ENCODE peak calls at places on chromosomes 13 and 19, in six cellular contexts. One of them, this sample, is unnamed.

GRCh38 chr13:36549771-36550170 is 117.5 kb downstream of the CCNA1 start:
- DNase-seq in osteocyte: no peak
- DNase-seq in NCI-H526 treated with DMSO at 0.1 percent for 48 hours: peak
- DNase-seq in stimulated activated CD8-positive, alpha-beta memory T cell treated with anti-CD3 and anti-CD28 coated beads, Interleukin-2, amount 100 ng/mL, for 48 hours: no peak
- DNase-seq in psoas muscle: no peak
- DNase-seq in naive thymus-derived CD8-positive, alpha-beta T cell: no peak
- DNase-seq in this sample: no peak

GRCh38 chr13:108984251-108984920 is 355.0 kb downstream of the MYO16 start:
- DNase-seq in osteocyte: no peak
- DNase-seq in NCI-H526 treated with DMSO at 0.1 percent for 48 hours: no peak
- DNase-seq in stimulated activated CD8-positive, alpha-beta memory T cell treated with anti-CD3 and anti-CD28 coated beads, Interleukin-2, amount 100 ng/mL, for 48 hours: no peak
- DNase-seq in psoas muscle: no peak
- DNase-seq in naive thymus-derived CD8-positive, alpha-beta T cell: no peak
- DNase-seq in this sample: peak

GRCh38 chr19:1582201-1582600 is 10.5 kb downstream of the MBD3 start:
- DNase-seq in osteocyte: no peak
- DNase-seq in NCI-H526 treated with DMSO at 0.1 percent for 48 hours: no peak
- DNase-seq in stimulated activated CD8-positive, alpha-beta memory T cell treated with anti-CD3 and anti-CD28 coated beads, Interleukin-2, amount 100 ng/mL, for 48 hours: no peak
- DNase-seq in psoas muscle: no peak
- DNase-seq in naive thymus-derived CD8-positive, alpha-beta T cell: no peak
- DNase-seq in this sample: no peak

GRCh38 chr13:26590951-26591350 is 33.5 kb downstream of the WASF3 start:
- DNase-seq in osteocyte: no peak
- DNase-seq in NCI-H526 treated with DMSO at 0.1 percent for 48 hours: no peak
- DNase-seq in stimulated activated CD8-positive, alpha-beta memory T cell treated with anti-CD3 and anti-CD28 coated beads, Interleukin-2, amount 100 ng/mL, for 48 hours: no peak
- DNase-seq in psoas muscle: no peak
- DNase-seq in naive thymus-derived CD8-positive, alpha-beta T cell: no peak
- DNase-seq in this sample: no peak

GRCh38 chr13:59144700-59145099 is 1019.0 kb downstream of the DIAPH3 start:
- DNase-seq in osteocyte: no peak
- DNase-seq in NCI-H526 treated with DMSO at 0.1 percent for 48 hours: no peak
- DNase-seq in stimulated activated CD8-positive, alpha-beta memory T cell treated with anti-CD3 and anti-CD28 coated beads, Interleukin-2, amount 100 ng/mL, for 48 hours: no peak
- DNase-seq in psoas muscle: no peak
- DNase-seq in naive thymus-derived CD8-positive, alpha-beta T cell: no peak
- DNase-seq in this sample: no peak

GRCh38 chr19:9309974-9310446 is 372 bp upstream of the ZNF699 start:
- DNase-seq in osteocyte: no peak
- DNase-seq in NCI-H526 treated with DMSO at 0.1 percent for 48 hours: peak
- DNase-seq in stimulated activated CD8-positive, alpha-beta memory T cell treated with anti-CD3 and anti-CD28 coated beads, Interleukin-2, amount 100 ng/mL, for 48 hours: peak
- DNase-seq in psoas muscle: peak
- DNase-seq in naive thymus-derived CD8-positive, alpha-beta T cell: no peak
- DNase-seq in this sample: no peak

GRCh38 chr19:48646192-48646911 is 365 bp upstream of the CA11 start:
- DNase-seq in osteocyte: peak
- DNase-seq in NCI-H526 treated with DMSO at 0.1 percent for 48 hours: peak
- DNase-seq in stimulated activated CD8-positive, alpha-beta memory T cell treated with anti-CD3 and anti-CD28 coated beads, Interleukin-2, amount 100 ng/mL, for 48 hours: peak
- DNase-seq in psoas muscle: peak
- DNase-seq in naive thymus-derived CD8-positive, alpha-beta T cell: peak
- DNase-seq in this sample: peak

GRCh38 chr19:5369962-5370367 is 29.4 kb upstream of the PTPRS start:
- DNase-seq in osteocyte: peak
- DNase-seq in NCI-H526 treated with DMSO at 0.1 percent for 48 hours: no peak
- DNase-seq in stimulated activated CD8-positive, alpha-beta memory T cell treated with anti-CD3 and anti-CD28 coated beads, Interleukin-2, amount 100 ng/mL, for 48 hours: peak
- DNase-seq in psoas muscle: no peak
- DNase-seq in naive thymus-derived CD8-positive, alpha-beta T cell: peak
- DNase-seq in this sample: peak

GRCh38 chr13:91805605-91806004 is 407.2 kb downstream of the GPC5 start:
- DNase-seq in osteocyte: no peak
- DNase-seq in NCI-H526 treated with DMSO at 0.1 percent for 48 hours: no peak
- DNase-seq in stimulated activated CD8-positive, alpha-beta memory T cell treated with anti-CD3 and anti-CD28 coated beads, Interleukin-2, amount 100 ng/mL, for 48 hours: no peak
- DNase-seq in psoas muscle: no peak
- DNase-seq in naive thymus-derived CD8-positive, alpha-beta T cell: no peak
- DNase-seq in this sample: no peak

GRCh38 chr19:10961073-10961762 is 388 bp downstream of the SMARCA4 start:
- DNase-seq in osteocyte: no peak
- DNase-seq in NCI-H526 treated with DMSO at 0.1 percent for 48 hours: no peak
- DNase-seq in stimulated activated CD8-positive, alpha-beta memory T cell treated with anti-CD3 and anti-CD28 coated beads, Interleukin-2, amount 100 ng/mL, for 48 hours: no peak
- DNase-seq in psoas muscle: peak
- DNase-seq in naive thymus-derived CD8-positive, alpha-beta T cell: no peak
- DNase-seq in this sample: no peak